ENCODE peak calls at places on chromosomes 13 and 19, in eight cellular contexts. One of them, this sample, is unnamed.

GRCh38 chr13:24684600-24684998 is 4.4 kb downstream of the ATP12A start:
- DNase-seq in GM20000: no peak
- DNase-seq in frontal cortex: no peak
- DNase-seq in nephron progenitor cell: no peak
- DNase-seq in HCT116: no peak
- DNase-seq in pancreas: no peak
- DNase-seq in right lobe of liver: no peak
- DNase-seq in T-helper 22 cell: no peak
- DNase-seq in this sample: peak; percentile 11

GRCh38 chr13:55571237-55571867 is 1569.4 kb upstream of the PRR20A start:
- DNase-seq in GM20000: no peak
- DNase-seq in frontal cortex: no peak
- DNase-seq in nephron progenitor cell: no peak
- DNase-seq in HCT116: no peak
- DNase-seq in pancreas: no peak
- DNase-seq in right lobe of liver: no peak
- DNase-seq in T-helper 22 cell: no peak
- DNase-seq in this sample: no peak

GRCh38 chr19:45790942-45791341 is 1.7 kb downstream of the DMWD start:
- DNase-seq in GM20000: no peak
- DNase-seq in frontal cortex: peak; percentile 46
- DNase-seq in nephron progenitor cell: no peak
- DNase-seq in HCT116: no peak
- DNase-seq in pancreas: no peak
- DNase-seq in right lobe of liver: no peak
- DNase-seq in T-helper 22 cell: no peak
- DNase-seq in this sample: no peak

GRCh38 chr19:35738021-35738886 is 4.0 kb downstream of the IGFLR1 start:
- DNase-seq in GM20000: no peak
- DNase-seq in frontal cortex: no peak
- DNase-seq in nephron progenitor cell: no peak
- DNase-seq in HCT116: no peak
- DNase-seq in pancreas: no peak
- DNase-seq in right lobe of liver: no peak
- DNase-seq in T-helper 22 cell: no peak
- DNase-seq in this sample: no peak

GRCh38 chr19:30543243-30543945 is 171.2 kb downstream of the ZNF536 start:
- DNase-seq in GM20000: no peak
- DNase-seq in frontal cortex: no peak
- DNase-seq in nephron progenitor cell: no peak
- DNase-seq in HCT116: no peak
- DNase-seq in pancreas: no peak
- DNase-seq in right lobe of liver: no peak
- DNase-seq in T-helper 22 cell: no peak
- DNase-seq in this sample: no peak

GRCh38 chr19:14632286-14632685 is 42.4 kb downstream of the ADGRE3 start:
- DNase-seq in GM20000: peak; percentile 35
- DNase-seq in frontal cortex: no peak
- DNase-seq in nephron progenitor cell: no peak
- DNase-seq in HCT116: peak; percentile 75
- DNase-seq in pancreas: no peak
- DNase-seq in right lobe of liver: no peak
- DNase-seq in T-helper 22 cell: no peak
- DNase-seq in this sample: no peak

GRCh38 chr13:32984857-32985626 is 31.2 kb upstream of the KL start:
- DNase-seq in GM20000: no peak
- DNase-seq in frontal cortex: no peak
- DNase-seq in nephron progenitor cell: no peak
- DNase-seq in HCT116: no peak
- DNase-seq in pancreas: no peak
- DNase-seq in right lobe of liver: no peak
- DNase-seq in T-helper 22 cell: no peak
- DNase-seq in this sample: no peak

GRCh38 chr13:111202745-111203144 is 87.6 kb downstream of the ARHGEF7 start:
- DNase-seq in GM20000: peak; percentile 73
- DNase-seq in frontal cortex: no peak
- DNase-seq in nephron progenitor cell: no peak
- DNase-seq in HCT116: peak; percentile 6
- DNase-seq in pancreas: no peak
- DNase-seq in right lobe of liver: no peak
- DNase-seq in T-helper 22 cell: no peak
- DNase-seq in this sample: no peak

GRCh38 chr13:31945202-31945978 is 86.2 kb upstream of the FRY start:
- DNase-seq in GM20000: no peak
- DNase-seq in frontal cortex: no peak
- DNase-seq in nephron progenitor cell: peak; percentile 8
- DNase-seq in HCT116: no peak
- DNase-seq in pancreas: peak; percentile 88
- DNase-seq in right lobe of liver: peak; percentile 57
- DNase-seq in T-helper 22 cell: no peak
- DNase-seq in this sample: peak; percentile 11

GRCh38 chr19:33804021-33804799 is 7.5 kb downstream of the KCTD15 start:
- DNase-seq in GM20000: no peak
- DNase-seq in frontal cortex: no peak
- DNase-seq in nephron progenitor cell: no peak
- DNase-seq in HCT116: no peak
- DNase-seq in pancreas: peak; percentile 81
- DNase-seq in right lobe of liver: peak; percentile 95
- DNase-seq in T-helper 22 cell: no peak
- DNase-seq in this sample: no peak

This sample was measured in hippocampal formation.